ENCODE peak calls at places on chromosomes 2 and 18, in four cellular contexts. One of them, this sample, is unnamed.

GRCh38 chr2:237354930-237355329 is 59.0 kb downstream of the COL6A3 start:
- DNase-seq in GM12891: no peak
- DNase-seq in GM12878: no peak
- DNase-seq in K562: no peak
- DNase-seq in this sample: no peak

GRCh38 chr2:239544141-239544800 is 143.5 kb upstream of the HDAC4 start:
- DNase-seq in GM12891: no peak
- DNase-seq in GM12878: no peak
- DNase-seq in K562: no peak
- DNase-seq in this sample: no peak

GRCh38 chr2:47179325-47179724 is 24.2 kb upstream of the STPG4 start:
- DNase-seq in GM12891: no peak
- DNase-seq in GM12878: no peak
- DNase-seq in K562: peak
- DNase-seq in this sample: no peak

GRCh38 chr18:2070636-2071035 is 500.7 kb downstream of the METTL4 start:
- DNase-seq in GM12891: no peak
- DNase-seq in GM12878: no peak
- DNase-seq in K562: no peak
- DNase-seq in this sample: no peak

GRCh38 chr18:39960545-39960944 is 1994.5 kb upstream of the PIK3C3 start:
- DNase-seq in GM12891: no peak
- DNase-seq in GM12878: no peak
- DNase-seq in K562: no peak
- DNase-seq in this sample: no peak

GRCh38 chr2:44936715-44937687 is 4.5 kb upstream of the SIX3 start:
- DNase-seq in GM12891: no peak
- DNase-seq in GM12878: no peak
- DNase-seq in K562: no peak
- DNase-seq in this sample: no peak

GRCh38 chr2:240931319-240931949 is 25.3 kb downstream of the CROCC2 start:
- DNase-seq in GM12891: no peak
- DNase-seq in GM12878: no peak
- DNase-seq in K562: no peak
- DNase-seq in this sample: no peak

GRCh38 chr2:170711196-170711773 is 3.9 kb upstream of the SP5 start:
- DNase-seq in GM12891: no peak
- DNase-seq in GM12878: no peak
- DNase-seq in K562: no peak
- DNase-seq in this sample: no peak

GRCh38 chr18:47050468-47050867 is 15.0 kb upstream of the ELOA2 start:
- DNase-seq in GM12891: no peak
- DNase-seq in GM12878: no peak
- DNase-seq in K562: peak
- DNase-seq in this sample: no peak

GRCh38 chr2:3659447-3660432 is 1.7 kb downstream of the ALLC start:
- DNase-seq in GM12891: no peak
- DNase-seq in GM12878: no peak
- DNase-seq in K562: peak
- DNase-seq in this sample: no peak

GRCh38 chr2:41600460-41600859 is 447.4 kb upstream of the PKDCC start:
- DNase-seq in GM12891: no peak
- DNase-seq in GM12878: no peak
- DNase-seq in K562: no peak
- DNase-seq in this sample: no peak

GRCh38 chr2:170176212-170176611 is 1.7 kb upstream of the MYO3B start:
- DNase-seq in GM12891: no peak
- DNase-seq in GM12878: no peak
- DNase-seq in K562: no peak
- DNase-seq in this sample: no peak

GRCh38 chr2:210086292-210086691 is 83.9 kb downstream of the RPE start:
- DNase-seq in GM12891: no peak
- DNase-seq in GM12878: no peak
- DNase-seq in K562: no peak
- DNase-seq in this sample: no peak

GRCh38 chr18:58784601-58785137 is 80.0 kb upstream of the ZNF532 start:
- DNase-seq in GM12891: no peak
- DNase-seq in GM12878: no peak
- DNase-seq in K562: no peak
- DNase-seq in this sample: no peak

GRCh38 chr18:66640431-66640830 is 36.5 kb upstream of the CDH19 start:
- DNase-seq in GM12891: no peak
- DNase-seq in GM12878: no peak
- DNase-seq in K562: no peak
- DNase-seq in this sample: no peak

GRCh38 chr18:68520406-68521075 is 194.4 kb downstream of the TMX3 start:
- DNase-seq in GM12891: no peak
- DNase-seq in GM12878: no peak
- DNase-seq in K562: no peak
- DNase-seq in this sample: no peak

GRCh38 chr2:224630659-224631550 is 45.7 kb upstream of the CUL3 start:
- DNase-seq in GM12891: no peak
- DNase-seq in GM12878: no peak
- DNase-seq in K562: peak
- DNase-seq in this sample: no peak

GRCh38 chr2:105410554-105410953 is 11.7 kb upstream of the FHL2 start:
- DNase-seq in GM12891: no peak
- DNase-seq in GM12878: no peak
- DNase-seq in K562: no peak
- DNase-seq in this sample: no peak

GRCh38 chr2:223797811-223798721 is 39.3 kb downstream of the AP1S3 start:
- DNase-seq in GM12891: peak
- DNase-seq in GM12878: peak
- DNase-seq in K562: peak
- DNase-seq in this sample: peak

GRCh38 chr2:69969991-69970390 is 8.6 kb upstream of the ASPRV1 start:
- DNase-seq in GM12891: no peak
- DNase-seq in GM12878: no peak
- DNase-seq in K562: no peak
- DNase-seq in this sample: no peak

GRCh38 chr18:568731-569130 is 11.4 kb upstream of the CETN1 start:
- DNase-seq in GM12891: no peak
- DNase-seq in GM12878: no peak
- DNase-seq in K562: no peak
- DNase-seq in this sample: no peak

DNA sequence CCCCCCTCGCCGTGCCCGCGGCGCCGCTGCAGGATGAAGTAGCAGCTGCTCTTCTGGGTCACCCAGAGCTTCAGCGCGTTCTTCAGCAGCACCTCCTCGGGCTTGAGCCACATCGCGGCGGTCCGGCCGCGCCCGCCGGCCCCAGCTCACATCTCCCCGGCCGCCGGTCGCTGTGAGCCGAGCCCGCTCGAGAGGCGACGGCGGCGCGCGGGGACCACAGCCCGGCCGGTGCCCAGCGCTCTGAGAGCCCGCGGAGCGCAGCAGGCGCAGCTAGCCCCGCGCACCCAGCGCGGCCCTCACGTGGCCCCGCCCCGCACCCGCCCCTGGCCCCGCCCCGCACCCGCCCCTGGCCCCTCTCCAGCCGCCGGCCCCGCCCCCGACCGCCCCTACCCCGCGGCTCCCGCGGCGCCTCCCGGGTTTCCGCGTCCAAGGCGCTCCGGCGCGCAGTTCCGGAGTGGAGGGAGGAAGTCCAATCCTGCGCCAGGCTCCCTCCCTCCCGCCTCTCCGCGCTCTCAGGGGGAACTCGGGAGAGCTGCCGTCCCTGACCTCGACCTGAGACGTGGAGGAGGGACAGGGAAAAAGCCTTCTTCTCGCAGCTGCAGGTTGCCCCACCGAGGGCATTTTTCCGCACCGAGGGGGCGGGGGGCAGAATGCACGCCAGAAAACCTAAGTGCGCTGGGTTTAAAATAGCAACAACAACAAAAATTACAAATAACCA is at the start of gene TBC1D8:
- DNase-seq in GM12891: peak
- DNase-seq in GM12878: no peak
- DNase-seq in K562: peak
- DNase-seq in this sample: peak
- TF ChIP-seq POLR2A in GM12891: no peak
- TF ChIP-seq POLR2A in GM12878: peak
- TF ChIP-seq POLR2A in K562: peak
- TF ChIP-seq POLR2A in this sample: no peak

DNA sequence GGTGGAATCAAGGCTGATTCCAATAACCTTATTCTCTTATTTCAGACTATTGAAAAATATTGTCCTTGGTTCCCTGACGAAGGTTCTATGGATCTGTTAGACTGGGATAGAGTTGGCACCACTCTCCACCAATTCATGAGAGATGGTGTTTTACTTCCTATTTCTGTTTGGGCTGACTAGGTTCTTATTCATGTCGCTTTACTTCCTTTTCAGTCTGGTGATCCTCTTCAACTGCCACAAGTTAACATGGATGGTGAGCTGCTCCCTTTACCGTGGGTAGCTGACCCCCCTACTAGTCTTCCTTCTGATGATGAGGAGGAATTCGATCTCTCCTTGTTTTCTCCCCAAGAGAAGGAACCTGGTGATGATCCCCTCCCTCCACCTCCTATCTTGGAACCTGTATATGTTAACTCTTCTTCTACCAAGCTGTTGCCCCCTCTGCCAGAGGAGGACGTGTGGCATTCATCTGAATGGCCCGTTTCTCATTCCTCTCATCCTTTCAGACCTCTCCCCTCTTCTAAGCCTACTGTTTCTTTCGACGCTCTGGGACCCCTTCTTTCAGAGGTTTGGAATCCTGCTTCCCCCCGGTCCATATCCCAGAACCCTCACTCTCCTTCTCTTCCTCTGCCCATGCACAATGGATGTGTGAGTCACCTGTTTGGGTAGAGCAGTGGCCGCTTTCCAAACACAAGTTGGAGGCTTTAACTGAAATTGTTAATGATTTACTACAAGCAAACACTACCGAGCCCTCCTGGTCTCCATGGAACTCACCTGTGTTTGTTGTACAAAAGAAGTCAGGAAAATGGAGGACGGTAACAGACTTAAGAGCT is 13.5 kb upstream of the CNOT11 start:
- DNase-seq in GM12891: no peak
- DNase-seq in GM12878: no peak
- DNase-seq in K562: no peak
- DNase-seq in this sample: no peak
- TF ChIP-seq POLR2AphosphoS5 in GM12891: no peak
- TF ChIP-seq POLR2AphosphoS5 in GM12878: no peak
- TF ChIP-seq POLR2AphosphoS5 in K562: no peak
- TF ChIP-seq POLR2AphosphoS5 in this sample: no peak

DNA sequence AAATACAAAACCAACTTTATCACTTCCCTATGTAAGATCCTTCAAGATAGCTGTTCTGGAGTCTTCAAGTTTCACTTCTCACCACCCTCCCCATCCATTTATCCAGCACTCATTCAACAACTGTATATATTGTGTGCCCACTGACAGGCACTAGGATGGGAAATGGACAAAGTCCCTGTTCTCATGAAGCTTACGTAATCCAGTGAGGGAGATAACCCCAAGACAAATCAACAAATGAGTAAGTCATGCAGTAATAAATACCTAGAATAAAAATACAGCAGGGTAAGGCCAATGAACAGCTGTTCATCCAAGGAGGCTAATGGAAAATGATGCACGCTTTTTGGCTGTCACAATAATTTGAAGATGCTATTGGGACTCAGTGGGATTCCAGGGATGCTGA is 133.8 kb downstream of the MEMO1 start:
- DNase-seq in GM12891: no peak
- DNase-seq in GM12878: no peak
- DNase-seq in K562: no peak
- DNase-seq in this sample: no peak
- TF ChIP-seq TAF1 in GM12891: no peak
- TF ChIP-seq TAF1 in GM12878: no peak
- TF ChIP-seq TAF1 in K562: no peak
- TF ChIP-seq TAF1 in this sample: no peak

DNA sequence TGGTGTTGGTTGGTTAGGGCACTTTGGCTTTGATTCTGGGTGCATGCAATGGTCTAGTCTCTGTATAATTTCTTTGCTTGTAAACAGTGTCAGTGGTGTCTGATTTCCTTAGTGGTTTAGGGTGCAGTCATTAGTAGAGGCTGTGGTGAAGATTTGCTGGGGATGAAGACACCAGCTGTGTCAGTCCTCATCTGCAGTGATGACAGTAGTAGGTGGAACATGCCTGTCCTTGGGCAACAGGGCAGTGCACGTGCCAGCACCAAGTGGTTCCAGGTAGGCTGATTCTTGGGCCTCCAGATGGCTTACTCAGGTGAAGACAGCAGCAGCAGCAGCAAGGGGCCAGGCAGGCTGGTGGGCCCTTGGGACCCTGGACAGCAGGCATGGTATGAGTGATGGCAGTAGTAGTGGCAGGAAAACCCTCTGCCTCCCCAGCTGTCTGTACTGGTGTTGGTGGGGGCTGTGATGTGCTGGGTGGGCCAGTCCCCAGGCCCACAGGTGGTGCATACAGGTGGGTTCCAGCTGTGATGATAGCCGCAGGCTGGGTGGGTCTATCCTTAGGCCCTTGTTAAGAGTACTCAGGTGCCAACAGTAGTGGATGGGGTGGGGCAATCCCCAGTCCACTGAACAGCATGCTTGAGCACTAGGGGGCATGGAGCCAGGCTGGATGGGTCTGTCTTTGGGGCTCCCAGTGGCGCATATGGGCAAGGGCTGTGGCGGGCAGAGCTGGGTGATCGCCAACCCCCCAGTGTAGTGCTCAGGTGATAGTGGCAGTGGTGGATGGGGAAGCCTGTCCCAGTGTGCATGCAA is 140.7 kb upstream of the THUMPD2 start:
- DNase-seq in GM12891: no peak
- DNase-seq in GM12878: no peak
- DNase-seq in K562: no peak
- DNase-seq in this sample: no peak
- TF ChIP-seq POLR2A in GM12891: no peak
- TF ChIP-seq POLR2A in GM12878: no peak
- TF ChIP-seq POLR2A in K562: no peak
- TF ChIP-seq POLR2A in this sample: no peak

DNA sequence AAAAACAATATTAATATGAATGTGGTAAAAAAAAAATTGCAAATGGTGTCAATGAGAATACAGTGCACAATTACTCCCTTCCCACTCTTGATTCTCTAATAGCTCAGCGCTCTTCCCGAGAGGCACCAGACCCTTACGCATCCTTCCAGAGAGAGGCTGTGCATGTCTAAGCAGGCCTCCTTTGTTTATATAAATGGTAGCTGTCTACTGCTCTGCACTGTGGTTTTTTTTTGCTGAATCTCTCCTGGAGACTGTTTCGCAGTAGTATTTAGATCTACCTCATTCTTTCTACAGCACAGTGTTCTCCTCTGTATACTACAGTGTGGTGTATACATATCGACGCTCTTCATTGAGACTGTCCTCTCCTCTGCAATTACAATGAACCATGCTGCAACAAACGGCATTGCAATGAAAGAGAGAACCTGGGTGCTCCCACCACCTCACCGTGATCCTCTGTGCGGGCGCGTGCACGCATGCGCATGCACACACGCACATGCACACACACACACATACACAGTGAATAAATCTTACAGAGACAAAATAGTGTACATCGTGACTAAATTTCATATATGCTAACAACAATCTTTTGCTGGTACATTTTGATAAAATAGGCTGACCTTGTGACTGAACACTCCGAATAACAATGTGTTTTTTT is 19.4 kb downstream of the SEPTIN10 start:
- DNase-seq in GM12891: no peak
- DNase-seq in GM12878: no peak
- DNase-seq in K562: no peak
- DNase-seq in this sample: no peak
- TF ChIP-seq POLR2AphosphoS5 in GM12891: no peak
- TF ChIP-seq POLR2AphosphoS5 in GM12878: no peak
- TF ChIP-seq POLR2AphosphoS5 in K562: no peak
- TF ChIP-seq POLR2AphosphoS5 in this sample: no peak

This sample was measured in GM12892.